ENCODE peak calls at places on chromosome 2, in seven cellular contexts. G is T-cell; P is tibial artery; C is T-helper 2 cell treated with Interferon-gamma antibody and Interleukin-4, amounts not matched to agents 5 μg/mL and 100 μg/mL, for 36 hours; L is LoVo; M is posterior vena cava; D is mammary epithelial cell. Z is an unnamed sample.

GRCh38 chr2:60213865-60214657 is 339.4 kb downstream of the BCL11A start:
- DNase-seq in G (no peak), P (no peak), C (no peak), L (peak), M (no peak), D (peak), Z (no peak)

GRCh38 chr2:144071461-144071860 is 448.5 kb downstream of the ZEB2 start:
- DNase-seq in G (no peak), P (no peak), C (no peak), L (no peak), M (no peak), D (no peak), Z (no peak)

GRCh38 chr2:165911231-165911630 is 42.3 kb downstream of the TTC21B start:
- DNase-seq in G (no peak), P (no peak), C (no peak), L (no peak), M (no peak), D (no peak), Z (no peak)

GRCh38 chr2:107728586-107728985 is 98.1 kb upstream of the RGPD4 start:
- DNase-seq in G (no peak), P (no peak), C (no peak), L (no peak), M (no peak), D (no peak), Z (no peak)

GRCh38 chr2:237324446-237325236 is 89.3 kb downstream of the COL6A3 start:
- DNase-seq in G (no peak), P (no peak), C (no peak), L (no peak), M (peak), D (no peak), Z (no peak)

GRCh38 chr2:48131503-48132293 is 225.4 kb upstream of the FBXO11 start:
- DNase-seq in G (no peak), P (no peak), C (no peak), L (no peak), M (no peak), D (no peak), Z (no peak)

GRCh38 chr2:71531522-71532047 is 78.2 kb downstream of the DYSF start:
- DNase-seq in G (no peak), P (peak), C (no peak), L (peak), M (peak), D (peak), Z (no peak)

GRCh38 chr2:129296401-129297343 is 682.8 kb upstream of the RAB6C start:
- DNase-seq in G (no peak), P (no peak), C (no peak), L (no peak), M (no peak), D (no peak), Z (no peak)

GRCh38 chr2:192067631-192068030 is 127.1 kb downstream of the TMEFF2 start:
- DNase-seq in G (no peak), P (no peak), C (no peak), L (no peak), M (no peak), D (no peak), Z (no peak)

GRCh38 chr2:636649-637405 is 40.4 kb downstream of the TMEM18 start:
- DNase-seq in G (peak), P (peak), C (peak), L (peak), M (peak), D (peak), Z (peak)

GRCh38 chr2:206756816-206757215 is 8.3 kb downstream of the MDH1B start:
- DNase-seq in G (no peak), P (no peak), C (no peak), L (no peak), M (no peak), D (no peak), Z (no peak)

GRCh38 chr2:63719052-63719451 is 122.6 kb upstream of the UGP2 start:
- DNase-seq in G (no peak), P (no peak), C (no peak), L (no peak), M (no peak), D (no peak), Z (no peak)

GRCh38 chr2:54298511-54298910 is 42.5 kb upstream of the TSPYL6 start:
- DNase-seq in G (no peak), P (no peak), C (no peak), L (no peak), M (no peak), D (no peak), Z (no peak)

GRCh38 chr2:170276056-170276455 is 98.1 kb downstream of the MYO3B start:
- DNase-seq in G (no peak), P (no peak), C (no peak), L (no peak), M (no peak), D (no peak), Z (no peak)

GRCh38 chr2:165240927-165241326 is 1.7 kb downstream of the SCN2A start:
- DNase-seq in G (no peak), P (no peak), C (no peak), L (no peak), M (no peak), D (no peak), Z (no peak)

GRCh38 chr2:215358891-215359575 is 47.2 kb downstream of the ATIC start:
- DNase-seq in G (no peak), P (no peak), C (no peak), L (no peak), M (no peak), D (peak), Z (no peak)

GRCh38 chr2:181570059-181570458 is 86.8 kb downstream of the CERKL start:
- DNase-seq in G (no peak), P (no peak), C (no peak), L (no peak), M (no peak), D (no peak), Z (no peak)

GRCh38 chr2:74984947-74985637 is 26.6 kb downstream of the POLE4 start:
- DNase-seq in G (no peak), P (no peak), C (no peak), L (no peak), M (no peak), D (no peak), Z (no peak)

GRCh38 chr2:185239491-185239890 is 499.1 kb upstream of the FSIP2 start:
- DNase-seq in G (no peak), P (no peak), C (no peak), L (no peak), M (no peak), D (no peak), Z (no peak)

GRCh38 chr2:20170646-20171250 is 54.2 kb downstream of the SDC1 start:
- DNase-seq in G (no peak), P (peak), C (no peak), L (no peak), M (no peak), D (no peak), Z (no peak)

GRCh38 chr2:169895294-169895985 is 68.2 kb downstream of the UBR3 start:
- DNase-seq in G (no peak), P (no peak), C (no peak), L (no peak), M (no peak), D (peak), Z (no peak)

GRCh38 chr2:56801770-56802169 is 618.0 kb downstream of the CCDC85A start:
- DNase-seq in G (no peak), P (no peak), C (no peak), L (no peak), M (no peak), D (peak), Z (no peak)

GRCh38 chr2:164657129-164657528 is 35.8 kb upstream of the GRB14 start:
- DNase-seq in G (no peak), P (no peak), C (no peak), L (no peak), M (no peak), D (peak), Z (no peak)

GRCh38 chr2:161096336-161096735 is 63.9 kb upstream of the TANK start:
- DNase-seq in G (no peak), P (no peak), C (no peak), L (no peak), M (no peak), D (peak), Z (no peak)

GRCh38 chr2:48946444-48947048 is 191.0 kb upstream of the LHCGR start:
- DNase-seq in G (peak), P (no peak), C (no peak), L (peak), M (no peak), D (peak), Z (peak)

GRCh38 chr2:241300000-241300399 is 15.5 kb downstream of the HDLBP start:
- DNase-seq in G (peak), P (no peak), C (no peak), L (no peak), M (no peak), D (no peak), Z (no peak)

GRCh38 chr2:97735161-97735561 is 21.8 kb downstream of the ZAP70 start:
- DNase-seq in G (no peak), P (peak), C (no peak), L (no peak), M (peak), D (no peak), Z (no peak)

GRCh38 chr2:198639580-198639979 is 818.2 kb downstream of the SATB2 start:
- DNase-seq in G (no peak), P (no peak), C (no peak), L (no peak), M (no peak), D (no peak), Z (no peak)

GRCh38 chr2:21466528-21466927 is 342.8 kb downstream of the TDRD15 start:
- DNase-seq in G (no peak), P (no peak), C (no peak), L (no peak), M (no peak), D (no peak), Z (no peak)

GRCh38 chr2:124034265-124034664 is 9.2 kb downstream of the CNTNAP5 start:
- DNase-seq in G (no peak), P (no peak), C (no peak), L (no peak), M (no peak), D (no peak), Z (no peak)

GRCh38 chr2:37060446-37060845 is 23.7 kb downstream of the HEATR5B start:
- DNase-seq in G (no peak), P (no peak), C (no peak), L (no peak), M (no peak), D (no peak), Z (no peak)